ENCODE peak calls at places on chromosomes 5 and 9, in five cellular contexts. Q is small intestine, H is IMR-90, E is transverse colon, N is neural progenitor cell. C is an unnamed sample.

GRCh38 chr9:22044583-22044982 is 35.5 kb upstream of the CDKN2B start:
- DNase-seq in Q (no peak), H (peak; percentile 87), E (no peak), N (no peak), C (no peak)

GRCh38 chr5:149652697-149653096 is 71.4 kb downstream of the ARHGEF37 start:
- DNase-seq in Q (no peak), H (no peak), E (no peak), N (no peak), C (no peak)

GRCh38 chr9:25427898-25428297 is 250.3 kb downstream of the TUSC1 start:
- DNase-seq in Q (no peak), H (no peak), E (no peak), N (no peak), C (no peak)

GRCh38 chr9:19651681-19652080 is 137.2 kb downstream of the SLC24A2 start:
- DNase-seq in Q (no peak), H (no peak), E (no peak), N (no peak), C (no peak)

GRCh38 chr5:37477426-37477825 is 98.3 kb downstream of the WDR70 start:
- DNase-seq in Q (no peak), H (no peak), E (no peak), N (no peak), C (no peak)

GRCh38 chr5:133528841-133529240 is 83.5 kb downstream of the FSTL4 start:
- DNase-seq in Q (no peak), H (no peak), E (no peak), N (no peak), C (no peak)

GRCh38 chr5:89972901-89973300 is 436.7 kb downstream of the CETN3 start:
- DNase-seq in Q (no peak), H (no peak), E (no peak), N (no peak), C (no peak)

GRCh38 chr5:32092938-32093812 is 80.9 kb downstream of the GOLPH3 start:
- DNase-seq in Q (peak; percentile 68), H (peak; percentile 78), E (peak; percentile 54), N (peak; percentile 91), C (no peak)

GRCh38 chr5:172789687-172790495 is 18.9 kb upstream of the DUSP1 start:
- DNase-seq in Q (no peak), H (no peak), E (no peak), N (peak; percentile 40), C (no peak)

GRCh38 chr9:82242285-82242963 is 253.9 kb downstream of the SPATA31D1 start:
- DNase-seq in Q (no peak), H (no peak), E (no peak), N (no peak), C (no peak)

GRCh38 chr5:65041296-65042158 is 272.8 kb downstream of the CWC27 start:
- DNase-seq in Q (no peak), H (peak; percentile 61), E (no peak), N (no peak), C (no peak)

GRCh38 chr5:25540628-25541027 is 895.9 kb upstream of the CDH10 start:
- DNase-seq in Q (no peak), H (no peak), E (no peak), N (no peak), C (no peak)

GRCh38 chr9:131112374-131113159 is 12.8 kb upstream of the NUP214 start:
- DNase-seq in Q (no peak), H (no peak), E (no peak), N (no peak), C (peak; percentile 69)

GRCh38 chr5:142357469-142358090 is 32.8 kb upstream of the SPRY4 start:
- DNase-seq in Q (no peak), H (peak; percentile 10), E (no peak), N (no peak), C (no peak)

GRCh38 chr5:135323701-135324132 is 75.3 kb downstream of the MACROH2A1 start:
- DNase-seq in Q (no peak), H (no peak), E (no peak), N (no peak), C (no peak)

GRCh38 chr9:93032545-93032944 is 26.0 kb upstream of the SUSD3 start:
- DNase-seq in Q (no peak), H (no peak), E (no peak), N (no peak), C (no peak)

GRCh38 chr5:2898661-2899060 is 147.2 kb upstream of the IRX2 start:
- DNase-seq in Q (no peak), H (no peak), E (no peak), N (no peak), C (no peak)

GRCh38 chr5:140322751-140323731 is 20.1 kb upstream of the PFDN1 start:
- DNase-seq in Q (no peak), H (peak; percentile 98), E (no peak), N (peak; percentile 33), C (peak; percentile 55)

GRCh38 chr9:73135394-73135793 is 16.3 kb upstream of the ANXA1 start:
- DNase-seq in Q (no peak), H (no peak), E (no peak), N (no peak), C (no peak)

GRCh38 chr5:1169608-1170115 is 31.7 kb upstream of the SLC6A19 start:
- DNase-seq in Q (no peak), H (no peak), E (no peak), N (no peak), C (no peak)

GRCh38 chr5:32443145-32443540 is 1.4 kb downstream of the ZFR start:
- DNase-seq in Q (no peak), H (peak; percentile 57), E (no peak), N (no peak), C (no peak)

GRCh38 chr5:53039855-53040254 is 50.7 kb downstream of the ITGA2 start:
- DNase-seq in Q (no peak), H (no peak), E (no peak), N (no peak), C (no peak)

GRCh38 chr5:105088961-105089360 is 1526.4 kb upstream of the NUDT12 start:
- DNase-seq in Q (no peak), H (no peak), E (no peak), N (no peak), C (no peak)

GRCh38 chr9:108073823-108074222 is 584.3 kb upstream of the KLF4 start:
- DNase-seq in Q (no peak), H (no peak), E (no peak), N (no peak), C (no peak)

GRCh38 chr9:2570615-2571479 is 50.7 kb upstream of the VLDLR start:
- DNase-seq in Q (peak; percentile 82), H (peak; percentile 62), E (peak; percentile 95), N (no peak), C (peak; percentile 86)

DNA sequence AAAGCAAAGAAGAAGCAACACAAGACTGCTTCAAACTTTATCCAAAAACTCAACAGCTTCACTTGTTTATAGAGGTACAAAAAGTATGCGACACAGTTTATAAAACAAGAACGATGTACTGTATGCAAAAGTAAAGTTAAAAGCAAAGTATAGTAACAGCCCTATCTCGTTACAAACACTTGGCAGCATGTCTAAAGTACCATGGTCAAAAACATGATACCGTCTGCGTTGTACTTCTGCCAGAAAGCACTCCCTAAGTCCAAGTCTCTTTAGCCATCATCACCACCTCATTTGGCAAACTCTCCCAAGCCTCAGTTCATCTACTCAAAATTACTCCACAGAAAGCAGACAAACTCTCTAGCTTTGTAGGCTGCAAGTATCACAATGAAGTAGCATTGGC is 73.5 kb downstream of the NFIB start:
- DNase-seq in Q (no peak), H (peak; percentile 44), E (no peak), N (no peak), C (no peak)
- H3K27ac ChIP-seq in Q (no peak overlapping the region), H (peak overlapping the region; percentile 29), E (no peak overlapping the region), N (no peak overlapping the region), C (no peak overlapping the region)

DNA sequence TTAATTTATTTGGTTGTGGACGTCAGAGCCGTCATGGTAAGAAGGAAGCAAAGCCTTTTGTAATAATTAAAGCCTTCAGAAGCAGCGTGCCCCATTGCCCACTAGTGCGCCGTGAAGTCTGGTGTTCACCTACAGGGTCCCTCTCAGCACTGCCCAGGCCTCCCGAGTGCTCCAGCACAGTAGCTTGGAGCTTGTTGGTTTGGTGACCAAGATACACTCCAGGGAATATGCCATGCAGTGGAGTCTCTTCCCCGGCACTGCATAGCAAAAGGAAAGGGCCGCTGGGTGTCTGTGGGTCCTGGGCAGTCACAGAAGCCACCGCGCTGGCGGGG is 478 bp upstream of the SYK start:
- DNase-seq in Q (no peak), H (no peak), E (no peak), N (no peak), C (no peak)
- H3K27ac ChIP-seq in Q (peak overlapping the region; percentile 96), H (no peak overlapping the region), E (peak overlapping the region; percentile 88), N (no peak overlapping the region), C (no peak overlapping the region)

DNA sequence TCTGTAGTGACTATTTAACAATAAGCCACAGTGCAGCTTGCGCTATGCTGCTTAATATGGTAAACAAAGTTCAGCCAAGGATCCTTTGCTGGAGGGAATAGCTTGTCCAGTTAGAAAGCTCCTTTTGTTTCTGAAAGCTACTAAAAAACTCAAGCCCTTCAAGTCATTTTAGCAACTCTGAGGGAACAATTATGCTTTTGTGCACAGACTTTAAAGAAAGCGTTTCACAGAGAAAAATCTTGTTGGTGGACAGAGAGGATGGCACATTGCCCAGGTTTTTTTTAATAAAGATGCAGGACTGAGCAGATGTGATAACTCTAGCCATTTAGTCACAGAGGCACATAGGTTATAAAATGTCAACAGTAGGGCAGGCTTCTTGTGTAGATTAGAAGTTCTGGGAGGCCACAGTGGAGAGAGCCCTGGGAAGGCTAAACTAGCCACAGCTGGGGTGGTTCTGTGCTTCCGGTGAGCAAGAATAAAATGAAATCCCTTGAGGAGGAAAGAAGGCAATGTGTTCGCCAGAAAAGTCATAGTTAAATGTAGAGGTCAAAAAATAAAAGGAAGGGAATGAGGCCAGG is 63.4 kb downstream of the ALDH7A1 start:
- DNase-seq in Q (no peak), H (peak; percentile 62), E (no peak), N (no peak), C (no peak)
- H3K27ac ChIP-seq in Q (peak overlapping the region; percentile 32), H (no peak overlapping the region), E (peak overlapping the region; percentile 56), N (peak overlapping the region; percentile 47), C (peak overlapping the region; percentile 52)

GRCh38 chr9:77945798-77946197 is 85.8 kb downstream of the GNAQ start:
- DNase-seq in Q (no peak), H (peak; percentile 47), E (no peak), N (no peak), C (no peak)
- H3K27ac ChIP-seq in Q (no peak overlapping the region), H (no peak overlapping the region), E (peak overlapping the region; percentile 64), N (no peak overlapping the region), C (no peak overlapping the region)

GRCh38 chr9:68547417-68547816 is 6.7 kb upstream of the TMEM252 start:
- DNase-seq in Q (no peak), H (no peak), E (no peak), N (no peak), C (no peak)
- H3K27ac ChIP-seq in Q (no peak overlapping the region), H (no peak overlapping the region), E (peak overlapping the region; percentile 10), N (no peak overlapping the region), C (no peak overlapping the region)

GRCh38 chr5:166074839-166075481 is 2216.5 kb upstream of the WWC1 start:
- DNase-seq in Q (no peak), H (no peak), E (no peak), N (peak; percentile 48), C (no peak)

GRCh38 chr5:166068547-166069335 is 2222.7 kb upstream of the WWC1 start:
- DNase-seq in Q (no peak), H (no peak), E (no peak), N (no peak), C (no peak)

GRCh38 chr5:166073921-166074838 is 2217.3 kb upstream of the WWC1 start:
- DNase-seq in Q (no peak), H (no peak), E (no peak), N (peak; percentile 76), C (no peak)
- H3K27ac ChIP-seq in Q (no peak overlapping the region), H (no peak overlapping the region), E (no peak overlapping the region), N (peak overlapping the region; percentile 91), C (no peak overlapping the region)

C was measured in substantia nigra.